ENCODE peak calls at places on chromosomes 4 and X, in eight cellular contexts. I is fibroblast of lung, N is stomach, Y is GM12878, F is sciatic nerve, P is psoas muscle, C is foreskin keratinocyte, U is HCEC 1CT. X is an unnamed sample.

GRCh38 chr4:158446106-158446505 is 75.6 kb upstream of the RXFP1 start:
- DNase-seq in C (no peak), F (no peak), Y (no peak), N (no peak), P (no peak), I (peak; percentile 94), U (peak; percentile 85), X (no peak)

GRCh38 chr4:107017681-107018321 is 18.3 kb downstream of the DKK2 start:
- DNase-seq in F (no peak), U (peak; percentile 21), I (no peak), P (no peak), C (no peak), N (no peak), Y (no peak), X (no peak)

GRCh38 chr4:139902328-139903217 is 237.0 kb downstream of the MGST2 start:
- DNase-seq in Y (no peak), I (peak; percentile 47), F (no peak), C (no peak), P (no peak), N (no peak), U (peak; percentile 39), X (no peak)

GRCh38 chr4:168569066-168569908 is 72.4 kb downstream of the PALLD start:
- DNase-seq in Y (no peak), U (no peak), C (peak; percentile 62), I (no peak), N (peak; percentile 61), P (no peak), F (no peak), X (no peak)

GRCh38 chr4:63396269-63396668 is 1013.0 kb downstream of the TECRL start:
- DNase-seq in U (no peak), P (no peak), N (no peak), I (no peak), Y (no peak), F (no peak), C (no peak), X (no peak)

GRCh38 chr4:105586638-105587328 is 34.4 kb downstream of the ARHGEF38 start:
- DNase-seq in C (no peak), Y (no peak), U (no peak), I (no peak), N (no peak), F (no peak), P (no peak), X (peak; percentile 49)

GRCh38 chrX:63281465-63281864 is 69.7 kb downstream of the SPIN4 start:
- DNase-seq in Y (no peak), P (no peak), C (no peak), I (no peak), N (no peak), F (no peak), U (no peak), X (no peak)

GRCh38 chr4:136863756-136864155 is 668.5 kb downstream of the PCDH18 start:
- DNase-seq in C (no peak), U (no peak), F (no peak), P (no peak), N (no peak), I (peak; percentile 37), Y (no peak), X (no peak)

GRCh38 chrX:16603822-16604221 is 46.1 kb upstream of the S100G start:
- DNase-seq in P (no peak), Y (no peak), F (no peak), U (no peak), N (no peak), C (peak; percentile 52), I (no peak), X (no peak)

GRCh38 chr4:18980516-18981233 is 959.1 kb upstream of the LCORL start:
- DNase-seq in I (no peak), U (no peak), F (no peak), P (no peak), N (no peak), Y (peak; percentile 19), C (peak; percentile 96), X (peak; percentile 34)

GRCh38 chr4:47640911-47641310 is 155.8 kb downstream of the ATP10D start:
- DNase-seq in C (peak; percentile 5), Y (no peak), U (peak; percentile 61), P (no peak), F (no peak), N (no peak), I (no peak), X (no peak)

GRCh38 chr4:186946682-186947294 is 223.1 kb upstream of the FAT1 start:
- DNase-seq in C (peak; percentile 45), N (peak; percentile 42), I (no peak), P (no peak), Y (no peak), F (no peak), U (no peak), X (no peak)

GRCh38 chrX:68868902-68869800 is 40.3 kb downstream of the EFNB1 start:
- DNase-seq in F (no peak), U (no peak), N (peak; percentile 39), P (no peak), I (no peak), C (no peak), Y (no peak), X (no peak)

GRCh38 chrX:18964026-18964425 is 19.9 kb downstream of the PHKA2 start:
- DNase-seq in F (no peak), Y (no peak), P (no peak), N (no peak), C (no peak), U (no peak), I (no peak), X (no peak)

GRCh38 chrX:130902446-130902782 is 595 bp downstream of the ENOX2 start:
- DNase-seq in Y (no peak), U (peak; percentile 32), I (no peak), F (no peak), N (no peak), P (no peak), C (peak; percentile 9), X (no peak)

GRCh38 chr4:174753031-174753430 is 76.0 kb downstream of the GLRA3 start:
- DNase-seq in I (no peak), N (no peak), U (no peak), Y (no peak), F (no peak), C (no peak), P (no peak), X (no peak)

GRCh38 chrX:17846045-17846444 is 15.1 kb downstream of the RAI2 start:
- DNase-seq in P (no peak), C (no peak), F (no peak), N (no peak), I (no peak), Y (no peak), U (no peak), X (no peak)

GRCh38 chr4:15717126-15717525 is 14.3 kb downstream of the BST1 start:
- DNase-seq in I (no peak), F (no peak), C (peak; percentile 11), Y (no peak), P (no peak), U (peak; percentile 62), N (no peak), X (no peak)

GRCh38 chr4:99029852-99030251 is 34.3 kb downstream of the METAP1 start:
- DNase-seq in P (no peak), U (peak; percentile 7), C (peak; percentile 32), N (no peak), I (no peak), F (no peak), Y (no peak), X (no peak)

GRCh38 chr4:78542373-78542772 is 9.2 kb upstream of the ANXA3 start:
- DNase-seq in I (peak; percentile 62), F (no peak), C (peak; percentile 73), P (no peak), Y (no peak), N (no peak), U (peak; percentile 59), X (peak; percentile 67)

GRCh38 chrX:97039363-97040029 is 155.8 kb downstream of the RPA4 start:
- DNase-seq in N (peak; percentile 27), U (peak; percentile 1), I (peak; percentile 60), P (no peak), Y (peak; percentile 61), C (peak; percentile 21), F (peak; percentile 53), X (no peak)

GRCh38 chrX:153900806-153901752 is 3.4 kb upstream of the AVPR2 start:
- DNase-seq in P (peak; percentile 74), N (peak; percentile 30), Y (peak; percentile 55), U (peak; percentile 77), C (peak; percentile 86), F (peak; percentile 67), I (peak; percentile 61), X (peak; percentile 79)

GRCh38 chr4:48780867-48781219 is 764 bp upstream of the FRYL start:
- DNase-seq in C (no peak), F (peak; percentile 64), U (no peak), N (peak; percentile 59), Y (no peak), P (no peak), I (peak; percentile 49), X (peak; percentile 19)

GRCh38 chr4:43132010-43132582 is 239.6 kb downstream of the GRXCR1 start:
- DNase-seq in P (no peak), N (peak; percentile 81), F (peak; percentile 77), I (peak; percentile 78), Y (peak; percentile 3), U (peak; percentile 2), C (peak; percentile 44), X (peak; percentile 20)

GRCh38 chrX:10795721-10796120 is 175.3 kb upstream of the MID1 start:
- DNase-seq in Y (no peak), P (no peak), U (no peak), N (no peak), C (no peak), I (no peak), F (no peak), X (no peak)

GRCh38 chrX:81120936-81121351 is 80.8 kb downstream of the HMGN5 start:
- DNase-seq in C (peak; percentile 45), Y (peak; percentile 30), N (peak; percentile 34), I (peak; percentile 59), P (peak; percentile 53), F (no peak), U (peak; percentile 55), X (no peak)

GRCh38 chrX:40698851-40699250 is 36.5 kb downstream of the MED14 start:
- DNase-seq in C (no peak), P (no peak), U (no peak), N (no peak), Y (no peak), F (no peak), I (no peak), X (no peak)

GRCh38 chrX:11770320-11770719 is 12.3 kb downstream of the MSL3 start:
- DNase-seq in P (no peak), U (peak; percentile 46), Y (peak; percentile 68), C (no peak), N (peak; percentile 49), F (no peak), I (peak; percentile 69), X (peak; percentile 44)

GRCh38 chrX:10124506-10125247 is 32.1 kb upstream of the CLCN4 start:
- DNase-seq in I (no peak), U (no peak), P (no peak), C (no peak), N (no peak), F (no peak), Y (no peak), X (no peak)

GRCh38 chr4:6945052-6945409 is 35.4 kb downstream of the TBC1D14 start:
- DNase-seq in C (no peak), N (no peak), P (no peak), Y (no peak), I (no peak), U (no peak), F (no peak), X (no peak)

GRCh38 chr4:148574941-148575340 is 132.7 kb upstream of the NR3C2 start:
- DNase-seq in Y (no peak), C (no peak), F (no peak), U (no peak), I (no peak), N (no peak), P (no peak), X (no peak)

GRCh38 chr4:74623041-74623440 is 171.3 kb downstream of the BTC start:
- DNase-seq in Y (no peak), P (no peak), C (no peak), N (no peak), U (peak; percentile 39), I (peak; percentile 85), F (no peak), X (no peak)

GRCh38 chr4:6732441-6733357 is 16.7 kb downstream of the BLOC1S4 start:
- DNase-seq in Y (no peak), P (peak; percentile 87), I (peak; percentile 91), F (peak; percentile 86), C (peak; percentile 57), N (peak; percentile 85), U (peak; percentile 76), X (peak; percentile 89)

GRCh38 chr4:123545569-123546122 is 149.1 kb downstream of the SPRY1 start:
- DNase-seq in I (no peak), P (no peak), U (no peak), Y (no peak), N (no peak), C (no peak), F (no peak), X (no peak)